ENCODE peak calls at places on chromosome 22, in four cellular contexts. H, M, Q and E are unnamed samples.

GRCh38 chr22:40332319-40332781 is 13.9 kb upstream of the ADSL start:
- ATAC-seq in H (no peak), M (no peak), Q (no peak), E (no peak)

GRCh38 chr22:44351685-44352377 is 39.1 kb upstream of the SHISAL1 start:
- ATAC-seq in H (peak), M (no peak), Q (no peak), E (peak)

GRCh38 chr22:45073064-45073463 is 63.3 kb upstream of the PHF21B start:
- ATAC-seq in H (no peak), M (no peak), Q (no peak), E (no peak)

GRCh38 chr22:25172153-25172552 is 27.5 kb upstream of the CRYBB3 start:
- ATAC-seq in H (peak), M (peak), Q (no peak), E (peak)

GRCh38 chr22:24500251-24500820 is 5.2 kb downstream of the UPB1 start:
- ATAC-seq in H (no peak), M (no peak), Q (no peak), E (no peak)

GRCh38 chr22:41504397-41504796 is 35.5 kb downstream of the ACO2 start:
- ATAC-seq in H (no peak), M (peak), Q (no peak), E (peak)

GRCh38 chr22:45502215-45503070 is at the start of gene FBLN1:
- ATAC-seq in H (peak), M (no peak), Q (no peak), E (peak)

GRCh38 chr22:24011735-24012068 is 598 bp downstream of the CABIN1 start:
- ATAC-seq in H (peak), M (no peak), Q (peak), E (no peak)

GRCh38 chr22:38176170-38176741 is 5.4 kb downstream of the PLA2G6 start:
- ATAC-seq in H (no peak), M (peak), Q (peak), E (peak)

GRCh38 chr22:38203090-38203810 is 1.5 kb downstream of the MAFF start:
- ATAC-seq in H (peak), M (peak), Q (peak), E (no peak)

GRCh38 chr22:35292786-35293185 is 6.9 kb upstream of the TOM1 start:
- ATAC-seq in H (no peak), M (no peak), Q (no peak), E (no peak)

GRCh38 chr22:50009765-50010675 is 2.5 kb downstream of the IL17REL start:
- ATAC-seq in H (no peak), M (peak), Q (no peak), E (no peak)

GRCh38 chr22:45975266-45976161 is 1.4 kb downstream of the WNT7B start:
- ATAC-seq in H (no peak), M (no peak), Q (no peak), E (no peak)

GRCh38 chr22:24027389-24027980 is 16.4 kb downstream of the CABIN1 start:
- ATAC-seq in H (no peak), M (no peak), Q (no peak), E (no peak)

GRCh38 chr22:29621761-29622526 is 18.5 kb downstream of the NF2 start:
- ATAC-seq in H (peak), M (no peak), Q (peak), E (peak)

GRCh38 chr22:33871935-33872334 is 48.3 kb downstream of the LARGE1 start:
- ATAC-seq in H (no peak), M (peak), Q (no peak), E (no peak)

GRCh38 chr22:46561435-46561905 is 24.1 kb upstream of the CELSR1 start:
- ATAC-seq in H (no peak), M (peak), Q (no peak), E (no peak)

GRCh38 chr22:29044657-29045176 is 16.9 kb downstream of the C22orf31 start:
- ATAC-seq in H (no peak), M (no peak), Q (no peak), E (peak)

GRCh38 chr22:49815641-49816071 is 12.0 kb downstream of the BRD1 start:
- ATAC-seq in H (no peak), M (peak), Q (peak), E (no peak)

GRCh38 chr22:20249797-20250354 is 18.2 kb downstream of the RTN4R start:
- ATAC-seq in H (no peak), M (no peak), Q (no peak), E (peak)

GRCh38 chr22:20055654-20056053 is 24.4 kb upstream of the DGCR8 start:
- ATAC-seq in H (no peak), M (no peak), Q (no peak), E (no peak)

GRCh38 chr22:46618667-46619066 is 1.5 kb upstream of the GRAMD4 start:
- ATAC-seq in H (no peak), M (no peak), Q (peak), E (no peak)

GRCh38 chr22:41862530-41863266 is 29.8 kb downstream of the SREBF2 start:
- ATAC-seq in H (no peak), M (peak), Q (peak), E (peak)

GRCh38 chr22:21714784-21715183 is 20.8 kb downstream of the YPEL1 start:
- ATAC-seq in H (no peak), M (no peak), Q (no peak), E (no peak)

GRCh38 chr22:45505991-45506743 is 3.5 kb downstream of the FBLN1 start:
- ATAC-seq in H (no peak), M (no peak), Q (no peak), E (no peak)

GRCh38 chr22:45905924-45906865 is 70.8 kb downstream of the WNT7B start:
- ATAC-seq in H (no peak), M (no peak), Q (no peak), E (no peak)

GRCh38 chr22:25146906-25147754 is 52.5 kb upstream of the CRYBB3 start:
- ATAC-seq in H (no peak), M (no peak), Q (no peak), E (no peak)

GRCh38 chr22:27877501-27877900 is 41.6 kb downstream of the PITPNB start:
- ATAC-seq in H (no peak), M (peak), Q (no peak), E (no peak)

GRCh38 chr22:46237453-46238158 is 12.5 kb downstream of the CDPF1 start:
- ATAC-seq in H (no peak), M (no peak), Q (no peak), E (no peak)

GRCh38 chr22:44648821-44649566 is 53.0 kb upstream of the PRR5 start:
- ATAC-seq in H (no peak), M (no peak), Q (peak), E (peak)

GRCh38 chr22:41380993-41381328 is 781 bp upstream of the TEF start:
- ATAC-seq in H (peak), M (peak), Q (peak), E (peak)

GRCh38 chr22:38180841-38181452 is 683 bp downstream of the PLA2G6 start:
- ATAC-seq in H (peak), M (peak), Q (peak), E (no peak)

GRCh38 chr22:44329179-44329796 is 16.5 kb upstream of the SHISAL1 start:
- ATAC-seq in H (no peak), M (peak), Q (no peak), E (no peak)

GRCh38 chr22:20319041-20319744 is 667 bp downstream of the DGCR6L start:
- ATAC-seq in H (no peak), M (peak), Q (no peak), E (no peak)

GRCh38 chr22:35357883-35358621 is 22.8 kb upstream of the HMOX1 start:
- ATAC-seq in H (peak), M (peak), Q (no peak), E (no peak)

GRCh38 chr22:44718418-44718817 is 16.4 kb downstream of the PRR5 start:
- ATAC-seq in H (no peak), M (peak), Q (no peak), E (no peak)

GRCh38 chr22:32674925-32675825 is 126.3 kb upstream of the TIMP3 start:
- ATAC-seq in H (no peak), M (no peak), Q (no peak), E (peak)

GRCh38 chr22:29310065-29310862 is 3.8 kb downstream of the GAS2L1 start:
- ATAC-seq in H (no peak), M (peak), Q (peak), E (no peak)

DNA sequence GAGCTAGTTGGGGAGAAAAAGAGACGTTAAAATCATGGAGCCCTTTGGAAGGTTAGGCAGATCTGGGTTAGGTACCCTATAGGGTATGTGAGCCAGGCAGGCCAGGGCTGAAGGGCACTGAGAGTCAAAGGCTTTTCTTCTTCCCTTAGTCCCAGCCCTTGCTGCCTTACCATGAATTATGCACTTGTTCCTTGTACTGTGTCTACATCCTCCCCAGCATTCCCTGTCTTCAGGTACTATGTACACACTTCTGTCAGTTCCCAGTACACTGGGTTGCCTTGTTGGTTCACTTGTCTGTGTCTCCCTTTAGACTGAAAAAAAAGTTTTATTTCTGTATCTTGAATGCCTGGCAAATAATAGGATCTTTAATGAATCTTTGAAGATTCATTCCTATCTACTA is 16.9 kb downstream of the RNF185 start:
- ATAC-seq in H (no peak), M (no peak), Q (no peak), E (no peak)
- TF ChIP-seq CTCF in H (no peak), M (no peak), Q (no peak), E (no peak)

GRCh38 chr22:48567213-48567975 is 1260.3 kb downstream of the BRD1 start:
- ATAC-seq in H (no peak), M (no peak), Q (no peak), E (no peak)

GRCh38 chr22:48565901-48566501 is 1261.7 kb downstream of the BRD1 start:
- ATAC-seq in H (no peak), M (no peak), Q (no peak), E (no peak)

GRCh38 chr22:48564995-48565394 is 1262.7 kb downstream of the BRD1 start:
- ATAC-seq in H (no peak), M (no peak), Q (no peak), E (peak)

GRCh38 chr22:48568736-48569330 is 1258.8 kb downstream of the BRD1 start:
- ATAC-seq in H (no peak), M (no peak), Q (peak), E (no peak)

DNA sequence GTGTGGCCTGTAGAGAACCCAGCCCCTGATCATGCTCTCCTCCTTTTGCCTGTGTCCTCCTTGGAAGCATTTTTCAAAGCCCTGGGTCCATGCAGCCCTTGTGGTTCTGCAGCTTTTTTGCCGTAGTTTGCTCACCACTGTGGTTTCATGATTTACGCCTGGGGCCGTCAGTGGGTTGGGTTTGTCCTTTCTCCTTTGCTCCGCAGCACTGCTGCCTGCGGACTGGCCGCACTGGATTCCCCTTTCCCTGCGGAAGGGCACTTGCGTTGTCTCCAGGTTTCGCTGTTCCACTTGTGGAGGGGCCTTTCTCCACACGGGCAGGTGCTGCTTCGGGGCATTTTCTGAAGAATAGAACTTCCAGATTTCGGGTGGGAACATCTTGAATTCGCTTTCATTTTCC is 1260.9 kb downstream of the BRD1 start:
- ATAC-seq in H (no peak), M (no peak), Q (no peak), E (no peak)
- TF ChIP-seq EP300 in H (no peak), M (no peak), Q (no peak), E (no peak)

GRCh38 chr22:17097062-17097461 is 12.3 kb downstream of the IL17RA start:
- ATAC-seq in H (no peak), M (no peak), Q (no peak), E (no peak)

GRCh38 chr22:17097701-17098100 is 12.9 kb downstream of the IL17RA start:
- ATAC-seq in H (no peak), M (no peak), Q (no peak), E (no peak)

GRCh38 chr22:17093081-17093480 is 8.3 kb downstream of the IL17RA start:
- ATAC-seq in H (no peak), M (no peak), Q (no peak), E (no peak)

GRCh38 chr22:17096095-17096494 is 11.3 kb downstream of the IL17RA start:
- ATAC-seq in H (no peak), M (no peak), Q (no peak), E (no peak)

DNA sequence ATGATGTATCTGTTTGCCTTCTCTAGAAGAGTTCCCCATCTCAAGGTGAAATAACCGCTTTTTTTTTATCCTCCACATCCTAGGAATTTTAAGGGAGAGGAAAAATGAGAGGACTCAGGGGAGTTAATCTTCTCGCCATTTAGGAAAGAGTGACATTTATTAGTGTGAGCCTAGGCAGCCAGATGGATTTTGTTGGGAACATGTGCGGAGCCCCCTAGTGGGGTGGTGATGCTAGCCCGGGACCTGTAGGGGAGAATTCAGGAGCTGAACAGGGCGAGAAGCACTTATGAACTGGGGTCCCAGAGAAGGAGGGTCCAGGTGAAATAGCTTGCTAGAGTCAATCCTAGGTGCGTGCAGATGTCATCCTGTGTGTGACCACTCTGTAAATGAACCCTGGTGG is 10.7 kb downstream of the IL17RA start:
- ATAC-seq in H (no peak), M (no peak), Q (no peak), E (no peak)
- TF ChIP-seq CTCF in H (no peak), M (peak), Q (no peak), E (no peak)

GRCh38 chr22:22770881-22771280 is 116.7 kb upstream of the IGLL5 start:
- ATAC-seq in H (no peak), M (no peak), Q (no peak), E (no peak)

GRCh38 chr22:22771696-22772377 is 115.8 kb upstream of the IGLL5 start:
- ATAC-seq in H (no peak), M (no peak), Q (no peak), E (no peak)

GRCh38 chr22:22769434-22770279 is 118.0 kb upstream of the IGLL5 start:
- ATAC-seq in H (no peak), M (no peak), Q (no peak), E (no peak)

GRCh38 chr22:22768885-22769284 is 118.7 kb upstream of the IGLL5 start:
- ATAC-seq in H (no peak), M (no peak), Q (no peak), E (no peak)

GRCh38 chr22:22770280-22770871 is 117.2 kb upstream of the IGLL5 start:
- ATAC-seq in H (peak), M (peak), Q (peak), E (no peak)
- TF ChIP-seq EP300 in H (no peak), M (no peak), Q (no peak), E (no peak)

DNA sequence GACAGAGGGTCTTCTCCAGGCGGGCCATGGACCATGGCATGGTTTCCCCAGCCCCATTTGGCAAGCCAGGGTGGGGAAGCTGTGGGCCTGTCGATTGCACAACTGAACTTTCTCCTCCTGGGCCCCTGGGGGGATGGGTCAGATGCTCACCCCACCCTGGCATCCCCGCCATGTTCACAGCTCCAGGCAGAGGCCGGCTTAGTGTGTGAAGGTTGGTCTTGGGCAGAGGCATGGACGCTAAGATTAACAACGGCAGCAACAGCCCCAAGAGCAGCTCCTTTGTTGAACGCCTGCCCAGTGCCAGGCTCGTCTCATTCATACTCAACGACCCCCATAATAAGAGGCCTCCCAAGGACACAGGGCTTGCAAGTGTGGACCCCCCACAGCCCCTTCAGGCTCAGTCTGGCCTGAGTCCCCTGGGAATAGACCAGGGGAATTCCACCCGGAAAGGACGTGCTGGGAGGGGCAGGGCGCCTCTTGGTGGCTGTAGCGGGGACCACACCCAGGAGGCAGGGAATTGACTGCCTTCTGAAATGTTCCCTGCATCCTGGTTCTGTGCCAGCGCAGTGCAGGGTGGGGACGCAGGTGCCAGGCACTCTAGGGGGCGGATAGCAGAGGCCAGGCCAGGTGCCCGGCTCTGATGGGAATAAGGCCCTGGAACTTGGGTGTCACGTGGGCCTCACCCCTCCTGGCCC is 8.3 kb downstream of the TSPO start:
- ATAC-seq in H (peak), M (no peak), Q (no peak), E (no peak)
- TF ChIP-seq CTCF in H (no peak), M (peak), Q (peak), E (no peak)

DNA sequence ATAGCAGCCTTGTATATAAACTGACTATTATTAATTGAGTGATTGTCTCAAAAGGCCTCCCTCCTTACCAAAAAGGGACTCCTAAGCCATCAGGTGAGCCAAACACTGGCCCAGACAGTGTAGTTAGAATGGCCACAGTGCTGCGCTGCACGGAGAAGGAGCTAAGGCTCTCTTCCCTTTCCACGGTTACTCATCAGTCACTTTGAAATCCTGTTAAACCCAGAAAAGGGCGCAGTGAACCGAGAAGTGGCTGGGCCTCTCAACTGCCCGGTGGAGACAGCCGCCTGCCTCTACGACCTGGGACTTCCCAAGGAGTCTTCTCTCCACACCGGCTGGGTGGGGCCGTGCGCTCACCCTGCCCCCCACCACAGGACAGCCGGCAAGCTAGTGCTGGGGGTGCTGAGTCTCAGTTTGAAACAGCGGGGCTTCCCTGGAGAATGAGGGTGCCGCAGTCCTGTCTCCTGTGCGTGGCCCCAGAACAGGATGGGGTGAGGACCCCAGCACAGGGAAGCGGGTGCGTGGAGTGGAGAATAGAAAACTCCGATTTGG is 1.3 kb downstream of the MYH9 start:
- ATAC-seq in H (peak), M (peak), Q (peak), E (no peak)
- TF ChIP-seq EP300 in H (no peak), M (peak), Q (peak), E (no peak)